ENCODE peak calls at places on chromosomes 4 and X, in four cellular contexts. L is Caco-2, R is upper lobe of right lung, T is IMR-90. A is an unnamed sample.
A peak's percentile ranks its signal among the peaks of the same experiment; 100 is the strongest.

GRCh38 chr4:87375719-87376291 is 15.2 kb downstream of the HSD17B11 start:
- DNase-seq in R (no peak), L (peak; percentile 56), T (peak; percentile 88), A (peak; percentile 47)

GRCh38 chrX:45143455-45143854 is 57.2 kb downstream of the DIPK2B start:
- DNase-seq in T (no peak), L (no peak), R (no peak), A (no peak)

GRCh38 chr4:79197275-79198009 is 128.4 kb downstream of the NAA11 start:
- DNase-seq in T (no peak), L (no peak), R (no peak), A (no peak)

GRCh38 chrX:108584617-108585211 is 145.1 kb downstream of the COL4A5 start:
- DNase-seq in T (no peak), L (peak; percentile 4), R (no peak), A (no peak)

GRCh38 chrX:107571296-107571998 is 56.9 kb upstream of the PRPS1 start:
- DNase-seq in T (peak; percentile 91), L (no peak), R (no peak), A (peak; percentile 4)

GRCh38 chr4:173025131-173025530 is 143.5 kb upstream of the GALNT7 start:
- DNase-seq in R (no peak), T (peak; percentile 77), L (peak; percentile 74), A (peak; percentile 37)

GRCh38 chr4:40763228-40763716 is 13.5 kb downstream of the NSUN7 start:
- DNase-seq in L (peak; percentile 22), T (peak; percentile 51), R (no peak), A (no peak)

GRCh38 chr4:173367946-173368345 is 2.8 kb upstream of the SAP30 start:
- DNase-seq in L (no peak), T (peak; percentile 27), R (no peak), A (no peak)

GRCh38 chrX:34299451-34299967 is 167.4 kb upstream of the FAM47A start:
- DNase-seq in T (no peak), R (no peak), L (no peak), A (no peak)

GRCh38 chrX:138349351-138349750 is 362.2 kb downstream of the FGF13 start:
- DNase-seq in L (no peak), R (no peak), T (no peak), A (no peak)

GRCh38 chr4:102871772-102872171 is 3.0 kb downstream of the CISD2 start:
- DNase-seq in L (no peak), R (no peak), T (no peak), A (no peak)

GRCh38 chr4:85039526-85039925 is 73.0 kb upstream of the WDFY3 start:
- DNase-seq in R (no peak), T (peak; percentile 47), L (no peak), A (no peak)

GRCh38 chr4:82431026-82431745 is 796 bp downstream of the ENOPH1 start:
- DNase-seq in L (peak; percentile 49), R (peak; percentile 77), T (peak; percentile 39), A (peak; percentile 55)

GRCh38 chr4:143016171-143016570 is 168.5 kb upstream of the USP38 start:
- DNase-seq in T (no peak), R (no peak), L (no peak), A (no peak)

GRCh38 chr4:151783867-151784266 is 23.1 kb upstream of the GATB start:
- DNase-seq in L (no peak), T (no peak), R (no peak), A (no peak)

GRCh38 chr4:174177536-174177935 is 105.9 kb downstream of the FBXO8 start:
- DNase-seq in T (no peak), L (no peak), R (no peak), A (no peak)

GRCh38 chrX:129779747-129780146 is at the start of gene SASH3:
- DNase-seq in L (no peak), T (no peak), R (peak; percentile 80), A (peak; percentile 5)

GRCh38 chrX:129782015-129782495 is 2.3 kb downstream of the SASH3 start:
- DNase-seq in L (no peak), T (no peak), R (no peak), A (no peak)

GRCh38 chrX:129780441-129781105 is 824 bp downstream of the SASH3 start:
- DNase-seq in T (no peak), R (no peak), L (no peak), A (no peak)

GRCh38 chrX:129782706-129783105 is 3.0 kb downstream of the SASH3 start:
- DNase-seq in R (no peak), T (no peak), L (no peak), A (no peak)

GRCh38 chrX:129781134-129782014 is 1.6 kb downstream of the SASH3 start:
- DNase-seq in L (no peak), T (no peak), R (peak; percentile 76), A (peak; percentile 4)
- H3K4me3 ChIP-seq in L (no peak overlapping the region), T (no peak overlapping the region), R (peak overlapping the region; percentile 45), A (no peak overlapping the region)

GRCh38 chr4:128427832-128428366 is 140.3 kb upstream of the PGRMC2 start:
- DNase-seq in L (peak; percentile 72), R (peak; percentile 70), T (peak; percentile 68), A (peak; percentile 53)
- H3K4me3 ChIP-seq in L (no peak overlapping the region), R (peak overlapping the region; percentile 19), T (no peak overlapping the region), A (no peak overlapping the region)

GRCh38 chr4:6769138-6769983 is 13.2 kb upstream of the KIAA0232 start:
- DNase-seq in L (no peak), R (peak; percentile 37), T (no peak), A (no peak)
- H3K4me3 ChIP-seq in L (no peak overlapping the region), R (no peak overlapping the region), T (no peak overlapping the region), A (no peak overlapping the region)

GRCh38 chr4:176385601-176386000 is 65.8 kb downstream of the SPCS3 start:
- DNase-seq in T (no peak), R (no peak), L (no peak), A (no peak)

GRCh38 chr4:176387571-176387970 is 67.8 kb downstream of the SPCS3 start:
- DNase-seq in T (peak; percentile 62), L (no peak), R (no peak), A (no peak)

GRCh38 chr4:176380352-176381157 is 60.8 kb downstream of the SPCS3 start:
- DNase-seq in T (no peak), L (no peak), R (no peak), A (peak; percentile 52)

GRCh38 chr4:176377705-176378302 is 58.0 kb downstream of the SPCS3 start:
- DNase-seq in T (peak; percentile 43), R (no peak), L (no peak), A (no peak)

DNA sequence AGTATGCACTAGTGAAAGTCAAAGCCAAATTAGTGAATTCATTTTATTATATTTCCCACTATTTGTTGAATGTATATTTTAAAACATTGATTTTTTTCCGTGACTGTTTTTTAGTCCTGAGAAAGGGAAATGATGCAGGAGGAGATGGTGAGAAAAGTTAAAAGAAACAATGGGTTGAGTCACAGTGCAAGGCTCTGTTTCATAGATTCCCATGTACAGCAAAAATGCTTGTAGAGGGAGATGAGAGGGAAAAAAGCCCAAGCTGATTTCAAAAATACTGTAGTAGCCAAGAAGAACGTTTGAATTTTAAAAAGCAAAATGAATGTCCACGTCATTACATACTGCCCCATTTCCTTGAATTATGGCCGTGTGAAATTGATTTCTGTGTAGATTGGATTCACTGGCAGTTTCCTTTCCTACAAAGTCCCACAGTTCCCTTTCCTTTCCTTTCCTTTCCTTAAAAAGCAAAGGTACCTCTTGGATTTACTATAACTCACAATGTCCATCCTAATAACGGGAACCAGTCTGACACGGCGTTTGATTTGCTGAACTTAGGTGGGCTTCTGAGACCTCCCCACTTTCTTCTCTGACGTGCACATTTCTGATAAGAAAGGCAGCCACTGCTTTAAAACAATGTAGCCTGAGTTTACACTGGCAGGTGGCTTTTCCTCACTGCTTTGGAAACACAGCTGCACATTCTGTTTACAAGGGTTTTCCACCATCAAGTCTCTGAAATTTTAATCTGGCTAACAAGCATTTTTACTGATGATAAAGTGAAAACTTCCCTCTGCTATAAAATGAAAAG is 63.7 kb downstream of the SPCS3 start:
- DNase-seq in T (peak; percentile 81), R (no peak), L (no peak), A (no peak)
- H3K4me3 ChIP-seq in T (no peak overlapping the region), R (no peak overlapping the region), L (no peak overlapping the region), A (no peak overlapping the region)

GRCh38 chrX:38220024-38220935 is at the start of gene SRPX:
- DNase-seq in R (peak; percentile 59), L (peak; percentile 63), T (peak; percentile 52), A (peak; percentile 12)
- H3K4me3 ChIP-seq in R (peak within 1 kb of the TSS; percentile 48), L (peak within 1 kb of the TSS; percentile 49), T (peak within 1 kb of the TSS; percentile 71), A (no peak within 1 kb of the TSS)

GRCh38 chr4:156972370-156972980 is 876 bp upstream of the PDGFC start:
- DNase-seq in T (peak; percentile 18), L (no peak), R (no peak), A (no peak)
- H3K4me3 ChIP-seq in T (peak overlapping the region; percentile 61), L (peak overlapping the region; percentile 62), R (peak overlapping the region; percentile 70), A (peak overlapping the region; percentile 47)

DNA sequence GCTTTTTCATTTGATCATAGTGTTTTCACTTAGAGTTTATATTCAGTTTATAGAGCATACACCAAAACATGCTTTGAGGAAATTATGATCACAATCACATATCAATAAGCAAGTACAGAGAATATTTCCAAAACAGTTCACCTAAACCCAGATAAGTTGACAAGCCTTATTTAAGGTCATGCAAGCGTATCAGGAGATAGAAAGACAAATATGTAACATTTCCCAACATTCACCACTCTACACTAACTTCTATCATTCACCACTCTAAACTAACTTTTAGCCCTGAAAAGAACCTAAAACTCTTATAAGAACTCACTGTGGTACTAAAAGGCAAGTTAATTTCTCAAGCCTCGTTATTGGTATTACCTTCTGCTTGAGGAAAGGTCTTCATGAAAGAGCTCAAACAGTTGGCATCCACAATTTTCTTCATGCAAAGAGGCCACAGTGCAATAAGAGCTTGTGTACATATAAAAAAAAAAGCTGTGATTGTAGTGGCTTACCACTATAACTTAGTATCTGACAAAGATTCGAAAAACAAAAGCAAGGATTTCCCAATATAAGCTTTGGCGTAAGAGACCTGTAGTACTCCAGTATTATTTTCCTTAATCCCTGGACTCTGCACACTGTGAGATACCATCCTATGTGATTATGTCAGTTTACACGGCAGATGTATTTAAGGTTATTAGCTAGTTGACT is 903.3 kb downstream of the STIM2 start:
- DNase-seq in R (no peak), T (no peak), L (no peak), A (no peak)
- H3K4me3 ChIP-seq in R (no peak overlapping the region), T (no peak overlapping the region), L (no peak overlapping the region), A (no peak overlapping the region)

DNA sequence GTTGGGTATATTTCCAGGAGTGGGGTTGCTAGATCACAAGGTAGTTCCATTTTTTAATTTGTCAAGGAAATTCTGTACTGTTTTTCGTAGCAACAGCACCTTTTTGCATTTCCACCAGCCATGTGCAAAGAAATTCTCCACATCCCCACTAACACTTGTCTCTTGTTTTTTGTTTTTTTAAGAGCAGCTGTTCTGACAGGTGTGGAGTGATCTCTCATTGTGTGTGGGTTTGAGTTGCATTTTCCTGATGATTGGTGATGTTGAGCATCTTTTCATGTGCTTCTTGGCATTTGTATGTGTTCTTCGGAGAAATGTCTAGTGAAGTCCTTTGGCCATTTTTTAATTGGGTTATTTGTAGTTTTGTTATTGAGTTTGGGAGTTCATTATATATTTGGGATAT is 80.3 kb upstream of the PUDP start:
- DNase-seq in L (no peak), R (no peak), T (no peak), A (no peak)
- H3K4me3 ChIP-seq in L (no peak overlapping the region), R (no peak overlapping the region), T (no peak overlapping the region), A (no peak overlapping the region)

GRCh38 chr4:8050555-8051206 is 107.9 kb downstream of the ABLIM2 start:
- DNase-seq in R (peak; percentile 87), T (peak; percentile 11), L (no peak), A (peak; percentile 93)
- H3K4me3 ChIP-seq in R (no peak overlapping the region), T (no peak overlapping the region), L (no peak overlapping the region), A (no peak overlapping the region)

A was measured in thyroid gland.